ENCODE peak calls at places on chromosome 1, in eight cellular contexts. D is stimulated activated CD8-positive, alpha-beta memory T cell treated with anti-CD3 and anti-CD28 coated beads, Interleukin-7, amount 100 ng/mL, for 1 hour; R is neural progenitor cell; C is DMS79 treated with DMSO at 0.1 percent for 48 hours; M is cardiac muscle cell; E is ELR; J is CD8-positive, alpha-beta memory T cell; N is stomach. B is an unnamed sample.

GRCh38 chr1:227429447-227430359 is 111.4 kb upstream of the CDC42BPA start:
- DNase-seq in R (no peak), E (peak), C (no peak), N (no peak), J (no peak), D (no peak), M (peak), B (no peak)

GRCh38 chr1:226619031-226619430 is 70.5 kb downstream of the STUM start:
- DNase-seq in C (no peak), M (no peak), D (no peak), E (no peak), R (no peak), N (no peak), J (no peak), B (no peak)

GRCh38 chr1:70617728-70618127 is 206.7 kb downstream of the CTH start:
- DNase-seq in M (no peak), D (no peak), E (no peak), R (peak), C (no peak), N (no peak), J (no peak), B (no peak)

GRCh38 chr1:172451002-172451443 is 7.2 kb upstream of the PIGC start:
- DNase-seq in M (peak), R (no peak), N (peak), E (peak), C (no peak), D (no peak), J (no peak), B (no peak)

GRCh38 chr1:56539403-56539802 is 40.0 kb downstream of the PLPP3 start:
- DNase-seq in M (no peak), C (no peak), N (no peak), R (no peak), D (no peak), E (no peak), J (no peak), B (no peak)

GRCh38 chr1:70990460-70991253 is 57.0 kb downstream of the PTGER3 start:
- DNase-seq in D (no peak), N (no peak), E (no peak), J (no peak), C (peak), M (no peak), R (no peak), B (no peak)

GRCh38 chr1:175206687-175207086 is 14.1 kb upstream of the KIAA0040 start:
- DNase-seq in D (no peak), E (no peak), M (peak), R (no peak), J (no peak), C (no peak), N (no peak), B (no peak)

GRCh38 chr1:21742578-21742977 is 40.4 kb downstream of the USP48 start:
- DNase-seq in R (no peak), C (no peak), N (no peak), E (no peak), J (no peak), M (no peak), D (no peak), B (no peak)